ENCODE peak calls at places on chromosomes 16 and 17, in eight cellular contexts. One of them, this sample, is unnamed.

GRCh38 chr17:29973005-29973404 is 31.6 kb downstream of the EFCAB5 start:
- DNase-seq in IMR-90: no peak
- DNase-seq in AG04450: no peak
- DNase-seq in CD8-positive, alpha-beta T cell: no peak
- DNase-seq in endodermal cell: no peak
- DNase-seq in fibroblast of lung: no peak
- DNase-seq in effector memory CD4-positive, alpha-beta T cell: no peak
- DNase-seq in neural progenitor cell: no peak
- DNase-seq in this sample: no peak

GRCh38 chr17:81329279-81329926 is 34.3 kb upstream of the SLC38A10 start:
- DNase-seq in effector memory CD4-positive, alpha-beta T cell: no peak
- DNase-seq in CD8-positive, alpha-beta T cell: no peak
- DNase-seq in neural progenitor cell: peak
- DNase-seq in endodermal cell: peak
- DNase-seq in IMR-90: peak
- DNase-seq in AG04450: peak
- DNase-seq in fibroblast of lung: peak
- DNase-seq in this sample: peak

GRCh38 chr17:45867702-45868101 is 23.0 kb downstream of the SPPL2C start:
- DNase-seq in CD8-positive, alpha-beta T cell: no peak
- DNase-seq in IMR-90: no peak
- DNase-seq in AG04450: no peak
- DNase-seq in neural progenitor cell: no peak
- DNase-seq in endodermal cell: peak
- DNase-seq in fibroblast of lung: no peak
- DNase-seq in effector memory CD4-positive, alpha-beta T cell: no peak
- DNase-seq in this sample: no peak

GRCh38 chr16:641326-642188 is at the start of gene MCRIP2:
- DNase-seq in fibroblast of lung: peak
- DNase-seq in endodermal cell: peak
- DNase-seq in CD8-positive, alpha-beta T cell: peak
- DNase-seq in AG04450: peak
- DNase-seq in neural progenitor cell: peak
- DNase-seq in effector memory CD4-positive, alpha-beta T cell: peak
- DNase-seq in IMR-90: peak
- DNase-seq in this sample: no peak

GRCh38 chr17:1107777-1108559 is 71.8 kb downstream of the ABR start:
- DNase-seq in effector memory CD4-positive, alpha-beta T cell: no peak
- DNase-seq in neural progenitor cell: no peak
- DNase-seq in CD8-positive, alpha-beta T cell: no peak
- DNase-seq in AG04450: no peak
- DNase-seq in endodermal cell: peak
- DNase-seq in IMR-90: no peak
- DNase-seq in fibroblast of lung: no peak
- DNase-seq in this sample: no peak

GRCh38 chr16:88705746-88706287 is 391 bp downstream of the RNF166 start:
- DNase-seq in endodermal cell: no peak
- DNase-seq in AG04450: no peak
- DNase-seq in CD8-positive, alpha-beta T cell: peak
- DNase-seq in effector memory CD4-positive, alpha-beta T cell: no peak
- DNase-seq in neural progenitor cell: peak
- DNase-seq in IMR-90: no peak
- DNase-seq in fibroblast of lung: no peak
- DNase-seq in this sample: no peak

GRCh38 chr16:80058236-80058635 is 457.7 kb upstream of the MAF start:
- DNase-seq in CD8-positive, alpha-beta T cell: no peak
- DNase-seq in endodermal cell: no peak
- DNase-seq in fibroblast of lung: no peak
- DNase-seq in neural progenitor cell: no peak
- DNase-seq in effector memory CD4-positive, alpha-beta T cell: no peak
- DNase-seq in AG04450: no peak
- DNase-seq in IMR-90: no peak
- DNase-seq in this sample: no peak

GRCh38 chr17:40526668-40527067 is 25.2 kb upstream of the TNS4 start:
- DNase-seq in effector memory CD4-positive, alpha-beta T cell: no peak
- DNase-seq in fibroblast of lung: no peak
- DNase-seq in IMR-90: no peak
- DNase-seq in endodermal cell: peak
- DNase-seq in CD8-positive, alpha-beta T cell: no peak
- DNase-seq in neural progenitor cell: no peak
- DNase-seq in AG04450: no peak
- DNase-seq in this sample: no peak

GRCh38 chr16:73232555-73233422 is 184.9 kb upstream of the ZFHX3 start:
- DNase-seq in endodermal cell: peak
- DNase-seq in CD8-positive, alpha-beta T cell: no peak
- DNase-seq in neural progenitor cell: no peak
- DNase-seq in IMR-90: peak
- DNase-seq in fibroblast of lung: peak
- DNase-seq in AG04450: peak
- DNase-seq in effector memory CD4-positive, alpha-beta T cell: no peak
- DNase-seq in this sample: no peak

GRCh38 chr16:1494129-1494640 is 1.0 kb downstream of the TELO2 start:
- DNase-seq in fibroblast of lung: peak
- DNase-seq in endodermal cell: peak
- DNase-seq in neural progenitor cell: peak
- DNase-seq in IMR-90: peak
- DNase-seq in AG04450: peak
- DNase-seq in CD8-positive, alpha-beta T cell: no peak
- DNase-seq in effector memory CD4-positive, alpha-beta T cell: no peak
- DNase-seq in this sample: peak

GRCh38 chr16:50428116-50428515 is 59.3 kb upstream of the BRD7 start:
- DNase-seq in CD8-positive, alpha-beta T cell: no peak
- DNase-seq in endodermal cell: no peak
- DNase-seq in fibroblast of lung: peak
- DNase-seq in AG04450: no peak
- DNase-seq in IMR-90: no peak
- DNase-seq in effector memory CD4-positive, alpha-beta T cell: no peak
- DNase-seq in neural progenitor cell: no peak
- DNase-seq in this sample: no peak

GRCh38 chr16:71851726-71852125 is 6.0 kb downstream of the ATXN1L start:
- DNase-seq in IMR-90: no peak
- DNase-seq in effector memory CD4-positive, alpha-beta T cell: no peak
- DNase-seq in neural progenitor cell: no peak
- DNase-seq in AG04450: no peak
- DNase-seq in endodermal cell: no peak
- DNase-seq in fibroblast of lung: no peak
- DNase-seq in CD8-positive, alpha-beta T cell: no peak
- DNase-seq in this sample: no peak

GRCh38 chr16:73056911-73057310 is 9.0 kb upstream of the ZFHX3 start:
- DNase-seq in CD8-positive, alpha-beta T cell: no peak
- DNase-seq in IMR-90: no peak
- DNase-seq in neural progenitor cell: no peak
- DNase-seq in AG04450: no peak
- DNase-seq in effector memory CD4-positive, alpha-beta T cell: no peak
- DNase-seq in fibroblast of lung: no peak
- DNase-seq in endodermal cell: no peak
- DNase-seq in this sample: no peak

GRCh38 chr17:21278304-21279197 is 6.0 kb upstream of the MAP2K3 start:
- DNase-seq in endodermal cell: no peak
- DNase-seq in fibroblast of lung: no peak
- DNase-seq in neural progenitor cell: no peak
- DNase-seq in AG04450: no peak
- DNase-seq in CD8-positive, alpha-beta T cell: peak
- DNase-seq in effector memory CD4-positive, alpha-beta T cell: peak
- DNase-seq in IMR-90: no peak
- DNase-seq in this sample: no peak

GRCh38 chr16:72989203-72989991 is 58.5 kb downstream of the ZFHX3 start:
- DNase-seq in effector memory CD4-positive, alpha-beta T cell: no peak
- DNase-seq in IMR-90: peak
- DNase-seq in AG04450: peak
- DNase-seq in endodermal cell: no peak
- DNase-seq in neural progenitor cell: no peak
- DNase-seq in CD8-positive, alpha-beta T cell: no peak
- DNase-seq in fibroblast of lung: peak
- DNase-seq in this sample: peak

GRCh38 chr16:67114793-67115192 is 5.1 kb downstream of the PHAF1 start:
- DNase-seq in effector memory CD4-positive, alpha-beta T cell: no peak
- DNase-seq in AG04450: no peak
- DNase-seq in fibroblast of lung: no peak
- DNase-seq in IMR-90: peak
- DNase-seq in neural progenitor cell: no peak
- DNase-seq in CD8-positive, alpha-beta T cell: no peak
- DNase-seq in endodermal cell: no peak
- DNase-seq in this sample: no peak

GRCh38 chr16:28068976-28069375 is 5.5 kb upstream of the GSG1L start:
- DNase-seq in effector memory CD4-positive, alpha-beta T cell: no peak
- DNase-seq in endodermal cell: no peak
- DNase-seq in CD8-positive, alpha-beta T cell: no peak
- DNase-seq in fibroblast of lung: no peak
- DNase-seq in IMR-90: no peak
- DNase-seq in neural progenitor cell: no peak
- DNase-seq in AG04450: no peak
- DNase-seq in this sample: no peak

GRCh38 chr16:578870-579405 is 9.2 kb downstream of the PIGQ start:
- DNase-seq in effector memory CD4-positive, alpha-beta T cell: peak
- DNase-seq in fibroblast of lung: peak
- DNase-seq in neural progenitor cell: peak
- DNase-seq in CD8-positive, alpha-beta T cell: peak
- DNase-seq in endodermal cell: peak
- DNase-seq in AG04450: no peak
- DNase-seq in IMR-90: peak
- DNase-seq in this sample: no peak

GRCh38 chr16:68833251-68833650 is 10.1 kb upstream of the TANGO6 start:
- DNase-seq in fibroblast of lung: no peak
- DNase-seq in effector memory CD4-positive, alpha-beta T cell: no peak
- DNase-seq in CD8-positive, alpha-beta T cell: no peak
- DNase-seq in AG04450: no peak
- DNase-seq in neural progenitor cell: no peak
- DNase-seq in endodermal cell: no peak
- DNase-seq in IMR-90: no peak
- DNase-seq in this sample: no peak

DNA sequence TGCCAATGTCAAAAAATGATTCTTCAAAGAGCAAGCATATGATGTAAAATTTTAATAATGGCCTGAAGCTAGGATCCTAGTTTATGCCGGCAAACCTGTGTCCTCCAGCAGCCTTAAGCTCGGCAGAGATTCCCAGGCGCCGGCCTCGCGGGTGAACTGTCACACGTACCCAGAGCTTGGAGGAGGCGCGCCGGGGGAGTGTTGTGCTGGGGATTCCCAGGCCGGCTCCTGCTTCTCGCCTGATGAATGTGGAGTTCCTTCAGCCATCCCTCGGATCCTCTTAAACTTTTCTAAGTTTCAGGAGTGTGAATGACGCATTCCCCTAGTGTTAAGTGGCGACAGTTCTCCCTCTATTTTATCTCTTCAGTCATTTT is 19.1 kb upstream of the NTN1 start:
- DNase-seq in AG04450: no peak
- DNase-seq in fibroblast of lung: no peak
- DNase-seq in IMR-90: no peak
- DNase-seq in neural progenitor cell: peak
- DNase-seq in effector memory CD4-positive, alpha-beta T cell: no peak
- DNase-seq in endodermal cell: peak
- DNase-seq in CD8-positive, alpha-beta T cell: no peak
- DNase-seq in this sample: no peak
- H3K27ac ChIP-seq in AG04450: no peak
- H3K27ac ChIP-seq in fibroblast of lung: no peak
- H3K27ac ChIP-seq in IMR-90: no peak
- H3K27ac ChIP-seq in neural progenitor cell: no peak
- H3K27ac ChIP-seq in effector memory CD4-positive, alpha-beta T cell: no peak
- H3K27ac ChIP-seq in endodermal cell: no peak
- H3K27ac ChIP-seq in CD8-positive, alpha-beta T cell: no peak
- H3K27ac ChIP-seq in this sample: no peak

DNA sequence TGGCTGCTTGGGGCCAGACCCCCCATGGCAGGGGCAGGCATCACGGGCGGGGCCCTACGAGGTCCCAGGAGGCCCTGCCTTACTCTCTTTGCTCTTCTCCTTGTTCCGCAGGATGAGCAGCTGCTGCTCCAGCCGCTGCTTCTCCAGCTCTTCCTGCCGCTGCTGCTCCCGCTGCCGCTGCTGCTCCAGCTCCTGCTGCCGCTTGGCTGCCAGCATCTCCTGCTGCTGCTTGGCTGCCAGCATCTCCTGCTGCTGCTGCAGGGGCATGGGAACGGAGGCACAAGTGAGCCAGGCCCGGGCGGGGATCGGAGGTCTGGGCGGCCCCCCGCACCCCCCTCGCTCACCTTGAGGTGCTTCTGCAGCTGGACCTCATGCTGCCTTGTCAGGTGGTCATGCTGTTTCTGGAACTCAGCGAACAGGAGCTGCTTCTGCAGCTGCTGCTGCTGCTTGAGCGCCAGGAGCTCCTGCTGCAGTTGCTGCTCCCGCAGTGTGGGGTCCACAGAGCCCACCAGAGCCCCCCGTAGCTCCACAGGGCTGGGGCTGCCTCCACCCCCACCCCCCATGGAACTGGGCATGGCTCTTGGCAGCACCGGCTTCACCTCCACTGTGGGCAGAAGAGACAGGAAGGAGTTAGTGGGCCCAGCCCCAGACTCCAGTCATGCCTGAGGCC is 22.8 kb downstream of the G6PC3 start:
- DNase-seq in endodermal cell: no peak
- DNase-seq in IMR-90: no peak
- DNase-seq in effector memory CD4-positive, alpha-beta T cell: no peak
- DNase-seq in AG04450: no peak
- DNase-seq in CD8-positive, alpha-beta T cell: no peak
- DNase-seq in fibroblast of lung: no peak
- DNase-seq in neural progenitor cell: no peak
- DNase-seq in this sample: no peak
- H3K27ac ChIP-seq in endodermal cell: no peak
- H3K27ac ChIP-seq in IMR-90: no peak
- H3K27ac ChIP-seq in effector memory CD4-positive, alpha-beta T cell: no peak
- H3K27ac ChIP-seq in AG04450: no peak
- H3K27ac ChIP-seq in CD8-positive, alpha-beta T cell: no peak
- H3K27ac ChIP-seq in fibroblast of lung: no peak
- H3K27ac ChIP-seq in neural progenitor cell: no peak
- H3K27ac ChIP-seq in this sample: no peak

DNA sequence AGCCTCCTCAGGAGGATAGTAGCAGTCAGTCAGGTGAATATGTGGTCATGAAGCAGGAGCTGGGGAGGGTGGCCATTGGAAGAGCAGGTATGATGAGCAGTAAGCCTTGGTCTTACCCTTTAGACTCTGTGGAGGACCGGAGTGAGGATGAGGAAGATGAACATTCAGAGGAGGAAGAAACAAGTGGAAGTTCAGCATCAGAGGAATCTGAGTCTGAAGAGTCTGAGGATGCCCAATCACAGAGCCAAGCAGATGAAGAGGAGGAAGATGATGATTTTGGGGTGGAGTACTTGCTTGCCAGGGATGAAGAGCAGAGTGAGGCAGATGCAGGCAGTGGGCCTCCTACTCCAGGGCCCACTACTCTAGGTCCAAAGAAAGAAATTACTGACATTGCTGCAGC is 12.7 kb downstream of the SRCAP start:
- DNase-seq in AG04450: no peak
- DNase-seq in fibroblast of lung: no peak
- DNase-seq in IMR-90: no peak
- DNase-seq in neural progenitor cell: no peak
- DNase-seq in effector memory CD4-positive, alpha-beta T cell: no peak
- DNase-seq in CD8-positive, alpha-beta T cell: no peak
- DNase-seq in endodermal cell: no peak
- DNase-seq in this sample: no peak
- H3K27ac ChIP-seq in AG04450: no peak
- H3K27ac ChIP-seq in fibroblast of lung: no peak
- H3K27ac ChIP-seq in IMR-90: no peak
- H3K27ac ChIP-seq in neural progenitor cell: no peak
- H3K27ac ChIP-seq in effector memory CD4-positive, alpha-beta T cell: no peak
- H3K27ac ChIP-seq in CD8-positive, alpha-beta T cell: no peak
- H3K27ac ChIP-seq in endodermal cell: no peak
- H3K27ac ChIP-seq in this sample: no peak

DNA sequence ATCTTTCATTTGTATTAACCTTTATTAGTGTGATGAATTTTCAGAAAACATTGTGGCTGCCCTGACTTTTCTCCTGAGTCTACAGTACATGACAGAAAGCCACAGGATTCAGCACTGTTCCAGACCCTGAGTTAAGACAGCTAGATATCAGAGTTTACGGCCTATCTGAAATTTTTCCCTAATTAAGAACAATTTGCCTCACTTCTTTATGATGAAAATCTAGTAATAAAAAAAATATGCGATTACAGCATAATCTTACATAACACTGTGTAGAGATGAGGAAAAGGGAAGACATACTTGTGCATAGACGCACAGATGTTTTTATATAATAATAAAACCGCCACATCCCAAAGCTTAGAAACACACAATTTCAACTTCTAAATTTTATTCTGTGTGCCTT is 7.3 kb downstream of the SPOP start:
- DNase-seq in endodermal cell: no peak
- DNase-seq in CD8-positive, alpha-beta T cell: no peak
- DNase-seq in effector memory CD4-positive, alpha-beta T cell: no peak
- DNase-seq in fibroblast of lung: no peak
- DNase-seq in AG04450: no peak
- DNase-seq in IMR-90: no peak
- DNase-seq in neural progenitor cell: no peak
- DNase-seq in this sample: no peak
- H3K27ac ChIP-seq in endodermal cell: no peak
- H3K27ac ChIP-seq in CD8-positive, alpha-beta T cell: no peak
- H3K27ac ChIP-seq in effector memory CD4-positive, alpha-beta T cell: peak
- H3K27ac ChIP-seq in fibroblast of lung: no peak
- H3K27ac ChIP-seq in AG04450: no peak
- H3K27ac ChIP-seq in IMR-90: no peak
- H3K27ac ChIP-seq in neural progenitor cell: no peak
- H3K27ac ChIP-seq in this sample: no peak